ENCODE peak calls at places on chromosome 2, in eight cellular contexts. N, R, H, C, X, A, V and W are unnamed samples.

GRCh38 chr2:211347328-211347727 is 790.9 kb downstream of the CPS1 start:
- DNase-seq in R (no peak), H (no peak), A (peak; percentile 4), C (no peak), V (no peak), N (no peak), X (no peak), W (no peak)

GRCh38 chr2:64525323-64525625 is 1.1 kb downstream of the AFTPH start:
- DNase-seq in N (peak; percentile 46), R (no peak), X (no peak), H (peak; percentile 15), A (peak; percentile 14), C (no peak), V (no peak), W (peak; percentile 46)

GRCh38 chr2:240451791-240452470 is 16.5 kb downstream of the GPC1 start:
- DNase-seq in A (no peak), H (no peak), X (no peak), V (no peak), R (no peak), C (no peak), N (no peak), W (no peak)

GRCh38 chr2:133975676-133976428 is 278.0 kb upstream of the MGAT5 start:
- DNase-seq in X (no peak), N (no peak), R (no peak), A (no peak), C (no peak), H (no peak), V (no peak), W (no peak)

GRCh38 chr2:9594361-9595063 is 36.3 kb downstream of the YWHAQ start:
- DNase-seq in X (no peak), A (peak; percentile 74), N (no peak), H (no peak), C (no peak), V (no peak), R (peak; percentile 78), W (no peak)

GRCh38 chr2:65292461-65293127 is 65.0 kb downstream of the ACTR2 start:
- DNase-seq in A (peak; percentile 68), V (no peak), X (no peak), N (no peak), R (no peak), H (no peak), C (no peak), W (no peak)

GRCh38 chr2:66679422-66679821 is 244.5 kb downstream of the MEIS1 start:
- DNase-seq in X (no peak), C (no peak), A (no peak), R (no peak), H (no peak), V (no peak), N (no peak), W (no peak)

GRCh38 chr2:14583059-14583458 is 49.5 kb upstream of the LRATD1 start:
- DNase-seq in R (no peak), A (no peak), X (no peak), V (no peak), H (no peak), C (no peak), N (no peak), W (no peak)

GRCh38 chr2:149329470-149330126 is 789 bp upstream of the LYPD6 start:
- DNase-seq in V (peak; percentile 75), A (peak; percentile 84), N (no peak), C (peak; percentile 72), R (peak; percentile 42), X (peak; percentile 79), H (no peak), W (no peak)

GRCh38 chr2:1593371-1594205 is 150.7 kb downstream of the PXDN start:
- DNase-seq in R (peak; percentile 79), N (no peak), C (no peak), X (no peak), H (no peak), V (no peak), A (peak; percentile 98), W (peak; percentile 20)

GRCh38 chr2:187403568-187404260 is 44.3 kb downstream of the CALCRL start:
- DNase-seq in R (no peak), X (no peak), V (no peak), H (no peak), N (no peak), A (no peak), C (no peak), W (no peak)

GRCh38 chr2:180677928-180678327 is 302.5 kb upstream of the UBE2E3 start:
- DNase-seq in A (no peak), R (no peak), X (no peak), N (no peak), H (no peak), C (no peak), V (no peak), W (no peak)

GRCh38 chr2:72937356-72937669 is 20.0 kb downstream of the EMX1 start:
- DNase-seq in C (no peak), A (no peak), X (no peak), N (no peak), R (no peak), V (no peak), H (no peak), W (no peak)

GRCh38 chr2:24262571-24262970 is 87.7 kb downstream of the FAM228A start:
- DNase-seq in A (no peak), R (no peak), V (no peak), H (no peak), C (no peak), X (no peak), N (no peak), W (no peak)

GRCh38 chr2:128372621-128373341 is 54.1 kb upstream of the HS6ST1 start:
- DNase-seq in X (no peak), R (no peak), A (no peak), N (no peak), V (no peak), C (no peak), H (no peak), W (peak; percentile 52)

GRCh38 chr2:109644571-109645275 is 30.6 kb downstream of the SOWAHC start:
- DNase-seq in C (peak; percentile 91), A (no peak), X (no peak), V (peak; percentile 41), N (no peak), H (no peak), R (no peak), W (no peak)

GRCh38 chr2:15579641-15580040 is 12.0 kb upstream of the DDX1 start:
- DNase-seq in V (no peak), H (no peak), N (no peak), A (peak; percentile 7), R (no peak), C (no peak), X (no peak), W (no peak)

GRCh38 chr2:137091704-137092103 is 326.4 kb downstream of the THSD7B start:
- DNase-seq in C (no peak), A (no peak), H (no peak), X (no peak), R (no peak), N (no peak), V (no peak), W (no peak)